ENCODE peak calls at places on chromosomes 11 and 22, in five cellular contexts. O, T, L, R and P are unnamed samples.

GRCh38 chr11:26896716-26897115 is 97.2 kb upstream of the FIBIN start:
- DNase-seq in O (no peak), T (no peak), L (no peak), R (no peak), P (no peak)

GRCh38 chr22:29253561-29254282 is 14.1 kb downstream of the RHBDD3 start:
- DNase-seq in O (no peak), T (no peak), L (no peak), R (no peak), P (no peak)

GRCh38 chr22:37994982-37995381 is 10.6 kb upstream of the SOX10 start:
- DNase-seq in O (no peak), T (no peak), L (no peak), R (no peak), P (no peak)

GRCh38 chr11:57248780-57249383 is 11.8 kb upstream of the APLNR start:
- DNase-seq in O (peak), T (peak), L (peak), R (peak), P (peak)

GRCh38 chr22:46936378-46936916 is 174.0 kb downstream of the TBC1D22A start:
- DNase-seq in O (no peak), T (no peak), L (no peak), R (no peak), P (no peak)

GRCh38 chr11:1351278-1351937 is 38.3 kb upstream of the BRSK2 start:
- DNase-seq in O (no peak), T (no peak), L (peak), R (no peak), P (no peak)

GRCh38 chr11:74749965-74750296 is 1.3 kb downstream of the RNF169 start:
- DNase-seq in O (no peak), T (no peak), L (no peak), R (no peak), P (no peak)

GRCh38 chr22:30606455-30607299 is at the start of gene TCN2:
- DNase-seq in O (peak), T (peak), L (peak), R (peak), P (peak)

GRCh38 chr11:125886997-125887372 is 483 bp upstream of the HYLS1 start:
- DNase-seq in O (peak), T (no peak), L (no peak), R (no peak), P (peak)

GRCh38 chr11:91066648-91067047 is 843.8 kb upstream of the CHORDC1 start:
- DNase-seq in O (no peak), T (no peak), L (peak), R (no peak), P (no peak)

GRCh38 chr11:15670520-15671070 is 555.9 kb downstream of the INSC start:
- DNase-seq in O (no peak), T (no peak), L (no peak), R (no peak), P (peak)